ENCODE peak calls at places on chromosome 6, in four cellular contexts. S is heart right ventricle, H is heart left ventricle, W is A549. Y is an unnamed sample.

GRCh38 chr6:129369737-129370136 is 340.2 kb downstream of the ARHGAP18 start:
- DNase-seq in H (no peak), W (no peak), S (no peak), Y (no peak)

GRCh38 chr6:34288581-34288980 is 39.8 kb upstream of the SMIM29 start:
- DNase-seq in W (no peak), H (no peak), S (no peak), Y (no peak)

GRCh38 chr6:7489376-7489775 is 52.1 kb upstream of the DSP start:
- DNase-seq in S (no peak), H (no peak), W (no peak), Y (no peak)

GRCh38 chr6:129317931-129318820 is 391.8 kb downstream of the ARHGAP18 start:
- DNase-seq in S (no peak), W (peak; percentile 7), H (no peak), Y (no peak)

GRCh38 chr6:82875573-82876185 is 190.0 kb downstream of the UBE3D start:
- DNase-seq in S (no peak), H (no peak), W (peak; percentile 51), Y (no peak)

GRCh38 chr6:82270791-82271392 is 23.3 kb upstream of the IBTK start:
- DNase-seq in H (no peak), W (peak; percentile 36), S (no peak), Y (peak; percentile 47)

GRCh38 chr6:63440057-63440456 is 120.3 kb upstream of the LGSN start:
- DNase-seq in W (peak; percentile 70), H (no peak), S (no peak), Y (no peak)

GRCh38 chr6:16338577-16339262 is 100.3 kb downstream of the GMPR start:
- DNase-seq in H (peak; percentile 81), S (peak; percentile 54), W (peak; percentile 58), Y (no peak)

GRCh38 chr6:166989427-166990034 is 9.7 kb upstream of the CEP43 start:
- DNase-seq in S (no peak), H (no peak), W (peak; percentile 23), Y (peak; percentile 28)

GRCh38 chr6:159974932-159975331 is 6.0 kb downstream of the IGF2R start:
- DNase-seq in H (no peak), S (no peak), W (no peak), Y (no peak)
- H3K4me1 ChIP-seq in H (peaks cover 76% of the 10 kb centered on the region), S (peaks cover 27% of the 10 kb centered on the region), W (peaks cover 39% of the 10 kb centered on the region), Y (peaks cover 42% of the 10 kb centered on the region)

GRCh38 chr6:39669943-39670342 is 55.3 kb downstream of the KIF6 start:
- DNase-seq in S (no peak), H (no peak), W (no peak), Y (no peak)
- H3K27ac ChIP-seq in S (no peak overlapping the region), H (no peak overlapping the region), W (no peak overlapping the region), Y (no peak overlapping the region)

DNA sequence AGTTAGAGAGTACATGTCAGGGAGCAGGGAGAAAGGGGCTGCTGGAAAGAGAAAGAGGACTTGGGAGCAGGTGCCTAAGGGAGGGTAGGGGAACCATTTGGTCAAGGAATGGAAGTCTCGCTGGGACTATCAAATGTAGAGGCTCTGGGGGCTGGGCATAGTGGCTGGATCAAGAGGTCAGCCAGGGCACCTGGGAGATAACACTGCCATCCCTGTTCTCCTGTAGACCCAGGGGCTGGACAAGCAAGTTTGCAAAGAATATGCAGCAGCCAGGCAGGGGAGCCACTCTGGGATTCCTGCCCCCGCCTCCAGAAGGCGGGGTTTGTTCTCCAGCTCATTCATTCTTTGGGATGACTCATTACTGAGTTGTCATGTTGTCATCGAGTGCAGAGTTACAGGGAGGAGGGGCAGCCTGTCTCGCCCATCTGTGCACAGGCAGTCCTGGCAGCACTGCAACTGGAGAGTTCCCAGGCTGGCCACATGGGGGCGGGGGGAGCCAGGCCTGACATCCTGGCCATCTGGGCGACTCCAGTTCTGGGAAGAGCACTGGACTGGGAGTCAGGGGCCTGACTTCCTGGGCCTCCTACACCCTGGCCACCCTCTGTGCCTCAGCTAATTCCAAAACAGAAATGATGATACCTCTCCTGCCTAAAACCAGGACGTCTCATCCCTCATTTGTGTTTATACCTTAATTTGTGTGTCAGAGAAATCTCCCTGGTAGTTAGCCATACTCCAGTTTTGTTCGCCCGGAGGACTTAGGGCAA is 28.2 kb upstream of the ZFAND3 start:
- DNase-seq in H (peak; percentile 95), W (peak; percentile 91), S (peak; percentile 91), Y (peak; percentile 97)
- H3K4me3 ChIP-seq in H (no peak overlapping the region), W (no peak overlapping the region), S (no peak overlapping the region), Y (no peak overlapping the region)

GRCh38 chr6:11770546-11771466 is 7.8 kb downstream of the ADTRP start:
- DNase-seq in H (peak; percentile 92), W (peak; percentile 92), S (peak; percentile 86), Y (peak; percentile 99)

GRCh38 chr6:11767458-11767857 is 11.1 kb downstream of the ADTRP start:
- DNase-seq in W (no peak), S (no peak), H (no peak), Y (no peak)

GRCh38 chr6:11769816-11770545 is 8.6 kb downstream of the ADTRP start:
- DNase-seq in S (no peak), W (no peak), H (no peak), Y (peak; percentile 47)

GRCh38 chr6:11771473-11772048 is 7.0 kb downstream of the ADTRP start:
- DNase-seq in S (no peak), W (no peak), H (no peak), Y (no peak)

DNA sequence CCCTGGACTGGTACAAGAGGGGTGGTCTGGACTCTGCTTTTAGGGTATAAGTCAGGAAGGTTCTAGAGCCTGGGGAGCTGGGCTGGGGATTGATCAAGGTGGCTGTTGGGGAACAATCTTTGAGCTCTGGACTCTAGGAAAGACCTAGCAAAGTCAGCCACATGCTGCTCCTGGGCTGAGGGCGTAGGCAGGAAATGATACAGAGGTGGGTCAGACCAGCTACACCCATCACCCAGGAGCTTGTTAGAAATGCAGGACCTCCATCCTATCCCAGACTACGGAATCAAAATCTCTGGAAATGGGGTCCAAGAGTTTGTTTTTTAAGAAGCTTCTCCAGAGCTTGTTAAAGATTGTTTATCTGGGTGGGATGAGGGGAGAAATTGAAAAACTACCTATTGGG is 9.4 kb downstream of the ADTRP start:
- DNase-seq in S (no peak), W (no peak), H (no peak), Y (peak; percentile 74)
- H3K4me1 ChIP-seq in S (no peaks in the 10 kb centered on the region), W (peaks cover 69% of the 10 kb centered on the region), H (peaks cover 18% of the 10 kb centered on the region), Y (peaks cover 19% of the 10 kb centered on the region)

GRCh38 chr6:8674088-8674487 is 238.7 kb upstream of the SLC35B3 start:
- DNase-seq in W (no peak), S (no peak), H (no peak), Y (no peak)

GRCh38 chr6:8678466-8678865 is 243.1 kb upstream of the SLC35B3 start:
- DNase-seq in H (no peak), S (no peak), W (no peak), Y (no peak)

GRCh38 chr6:8670792-8671191 is 235.4 kb upstream of the SLC35B3 start:
- DNase-seq in S (no peak), W (no peak), H (no peak), Y (no peak)

DNA sequence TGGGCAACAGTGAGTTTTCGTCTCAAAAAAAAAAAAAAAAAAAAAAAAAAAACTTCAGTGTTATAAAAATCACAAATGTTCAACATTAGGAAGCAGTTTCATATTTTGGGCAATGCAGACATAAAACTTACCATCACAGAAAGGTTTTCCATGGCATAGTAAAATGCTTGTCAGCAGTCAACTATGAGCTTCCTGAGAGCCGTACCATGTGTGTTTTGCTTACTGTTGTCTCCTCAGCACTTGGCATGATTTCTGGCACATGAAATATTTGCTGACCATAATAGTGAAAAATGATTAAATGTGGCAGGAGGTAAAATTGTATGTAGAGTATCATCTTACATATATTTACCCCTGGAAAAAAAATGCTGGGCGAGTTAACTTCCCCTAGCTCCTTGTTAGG is 237.5 kb upstream of the SLC35B3 start:
- DNase-seq in W (no peak), H (no peak), S (no peak), Y (no peak)
- H3K27ac ChIP-seq in W (no peak overlapping the region), H (no peak overlapping the region), S (no peak overlapping the region), Y (no peak overlapping the region)

GRCh38 chr6:108166664-108167448 is 1.0 kb downstream of the NR2E1 start:
- DNase-seq in H (no peak), W (no peak), S (no peak), Y (no peak)
- H3K4me3 ChIP-seq in H (no peak overlapping the region), W (no peak overlapping the region), S (peak overlapping the region; percentile 34), Y (no peak overlapping the region)

DNA sequence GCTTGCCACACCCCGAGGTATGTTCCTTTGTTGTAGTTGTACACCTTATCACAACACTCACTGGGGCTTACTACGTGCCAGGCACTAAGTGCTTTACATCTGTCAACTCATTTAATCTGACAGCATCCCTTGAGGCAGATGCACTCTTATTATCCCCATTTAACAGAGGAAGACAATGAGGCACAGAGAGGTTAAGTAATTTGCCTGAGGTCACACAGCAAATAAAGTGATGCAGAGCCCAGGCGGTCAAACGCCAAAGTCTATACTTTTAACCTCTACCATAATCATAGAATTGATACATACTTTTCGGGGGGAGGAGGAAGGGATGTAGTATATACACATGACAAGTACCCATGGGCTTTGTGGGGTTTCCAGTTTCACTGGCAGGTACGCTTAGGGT is 37.7 kb downstream of the MDFI start:
- DNase-seq in S (no peak), H (no peak), W (no peak), Y (no peak)
- H3K4me1 ChIP-seq in S (no peaks in the 10 kb centered on the region), H (no peaks in the 10 kb centered on the region), W (no peaks in the 10 kb centered on the region), Y (no peaks in the 10 kb centered on the region)

Y was measured in small intestine.